ENCODE peak calls at places on chromosomes 6 and 20, in ten cellular contexts. N, V, X, F, L, H, Q, O, K and T are unnamed samples.

GRCh38 chr6:43436577-43437282 is 9.4 kb downstream of the ABCC10 start:
- DNase-seq in N (peak), V (no peak), X (no peak), F (no peak), L (peak), H (peak), Q (peak), O (no peak), K (peak), T (no peak)

GRCh38 chr6:24899647-24900325 is 36.0 kb downstream of the RIPOR2 start:
- DNase-seq in N (peak), V (no peak), X (no peak), F (peak), L (no peak), H (no peak), Q (no peak), O (no peak), K (no peak), T (no peak)

GRCh38 chr6:111148110-111148509 is 60.8 kb downstream of the SLC16A10 start:
- DNase-seq in N (peak), V (no peak), X (no peak), F (no peak), L (no peak), H (no peak), Q (no peak), O (no peak), K (no peak), T (no peak)

GRCh38 chr6:14130431-14131075 is 13.0 kb downstream of the CD83 start:
- DNase-seq in N (no peak), V (no peak), X (no peak), F (no peak), L (no peak), H (no peak), Q (no peak), O (no peak), K (no peak), T (no peak)

GRCh38 chr20:22430154-22430745 is 154.1 kb downstream of the FOXA2 start:
- DNase-seq in N (peak), V (no peak), X (peak), F (no peak), L (no peak), H (no peak), Q (no peak), O (no peak), K (no peak), T (no peak)

GRCh38 chr6:163323719-163324118 is 90.8 kb upstream of the QKI start:
- DNase-seq in N (no peak), V (no peak), X (no peak), F (no peak), L (no peak), H (no peak), Q (no peak), O (no peak), K (no peak), T (no peak)

GRCh38 chr20:62391165-62392076 is 4.5 kb downstream of the RPS21 start:
- DNase-seq in N (no peak), V (no peak), X (no peak), F (no peak), L (no peak), H (no peak), Q (no peak), O (no peak), K (no peak), T (no peak)

GRCh38 chr6:100880149-100880900 is 804 bp downstream of the ASCC3 start:
- DNase-seq in N (no peak), V (no peak), X (no peak), F (no peak), L (peak), H (peak), Q (peak), O (no peak), K (peak), T (no peak)

GRCh38 chr6:48111575-48111974 is 578 bp upstream of the PTCHD4 start:
- DNase-seq in N (peak), V (no peak), X (no peak), F (no peak), L (peak), H (peak), Q (no peak), O (no peak), K (no peak), T (no peak)

GRCh38 chr6:57294829-57295228 is 22.6 kb upstream of the PRIM2 start:
- DNase-seq in N (no peak), V (no peak), X (no peak), F (no peak), L (no peak), H (no peak), Q (no peak), O (no peak), K (no peak), T (no peak)